ENCODE peak calls at places on chromosomes 16 and 17, in six cellular contexts. K is prostate gland, U is A549, L is ovary, S is tibial nerve, N is adrenal gland. I is an unnamed sample.

GRCh38 chr17:47310186-47310733 is 13.5 kb upstream of the EFCAB13 start:
- DNase-seq in N (no peak), S (no peak), K (no peak), U (no peak), L (no peak), I (no peak)

GRCh38 chr17:42153919-42154491 is 784 bp downstream of the RAB5C start:
- DNase-seq in L (no peak), K (no peak), U (no peak), S (no peak), N (no peak), I (no peak)

GRCh38 chr17:17890773-17891759 is 54.3 kb upstream of the SREBF1 start:
- DNase-seq in N (peak; percentile 89), K (no peak), L (no peak), U (peak; percentile 88), S (peak; percentile 41), I (no peak)

GRCh38 chr17:47995241-47995935 is 24.5 kb downstream of the CDK5RAP3 start:
- DNase-seq in N (no peak), L (no peak), K (no peak), U (no peak), S (no peak), I (no peak)

GRCh38 chr17:73901661-73902415 is 257.6 kb upstream of the SDK2 start:
- DNase-seq in N (peak; percentile 56), K (peak; percentile 48), L (no peak), U (no peak), S (peak; percentile 21), I (no peak)

GRCh38 chr17:73536700-73537680 is 107.3 kb downstream of the SDK2 start:
- DNase-seq in L (no peak), K (no peak), N (no peak), S (no peak), U (no peak), I (no peak)

GRCh38 chr17:77688369-77688768 is 270.1 kb upstream of the TNRC6C start:
- DNase-seq in K (no peak), S (no peak), L (no peak), N (peak; percentile 5), U (no peak), I (no peak)

GRCh38 chr16:11737678-11738077 is 5.0 kb downstream of the TXNDC11 start:
- DNase-seq in L (no peak), N (no peak), S (no peak), K (no peak), U (no peak), I (no peak)

GRCh38 chr16:3038256-3038655 is 1.5 kb upstream of the BICDL2 start:
- DNase-seq in S (no peak), U (no peak), N (no peak), L (no peak), K (peak; percentile 74), I (peak; percentile 84)

GRCh38 chr17:45812102-45812501 is 28.0 kb downstream of the CRHR1 start:
- DNase-seq in L (no peak), N (no peak), S (no peak), U (peak; percentile 64), K (no peak), I (no peak)

GRCh38 chr17:57605734-57606105 is 139.4 kb downstream of the CCDC182 start:
- DNase-seq in U (no peak), K (no peak), L (no peak), S (no peak), N (no peak), I (no peak)

GRCh38 chr16:1812732-1813163 is 13.9 kb downstream of the HAGH start:
- DNase-seq in U (peak; percentile 80), N (peak; percentile 80), L (peak; percentile 73), K (peak; percentile 84), S (no peak), I (peak; percentile 58)

GRCh38 chr16:53789159-53789558 is 85.2 kb downstream of the FTO start:
- DNase-seq in K (no peak), L (no peak), N (no peak), U (no peak), S (no peak), I (no peak)

GRCh38 chr17:71399649-71400048 is 721.2 kb upstream of the SOX9 start:
- DNase-seq in N (no peak), K (no peak), L (no peak), U (no peak), S (no peak), I (no peak)

GRCh38 chr16:27246439-27246838 is 22.1 kb downstream of the NSMCE1 start:
- DNase-seq in N (peak; percentile 53), K (no peak), S (no peak), L (no peak), U (no peak), I (no peak)

GRCh38 chr17:58506354-58507080 is 7.9 kb downstream of the MTMR4 start:
- DNase-seq in K (no peak), S (no peak), U (no peak), L (no peak), N (peak; percentile 39), I (no peak)

GRCh38 chr17:77182205-77182604 is 41.4 kb downstream of the SEC14L1 start:
- DNase-seq in N (peak; percentile 42), U (no peak), L (no peak), K (no peak), S (no peak), I (no peak)

GRCh38 chr16:75702247-75702646 is 986 bp upstream of the DUXB start:
- DNase-seq in L (no peak), N (no peak), S (no peak), U (no peak), K (no peak), I (no peak)

DNA sequence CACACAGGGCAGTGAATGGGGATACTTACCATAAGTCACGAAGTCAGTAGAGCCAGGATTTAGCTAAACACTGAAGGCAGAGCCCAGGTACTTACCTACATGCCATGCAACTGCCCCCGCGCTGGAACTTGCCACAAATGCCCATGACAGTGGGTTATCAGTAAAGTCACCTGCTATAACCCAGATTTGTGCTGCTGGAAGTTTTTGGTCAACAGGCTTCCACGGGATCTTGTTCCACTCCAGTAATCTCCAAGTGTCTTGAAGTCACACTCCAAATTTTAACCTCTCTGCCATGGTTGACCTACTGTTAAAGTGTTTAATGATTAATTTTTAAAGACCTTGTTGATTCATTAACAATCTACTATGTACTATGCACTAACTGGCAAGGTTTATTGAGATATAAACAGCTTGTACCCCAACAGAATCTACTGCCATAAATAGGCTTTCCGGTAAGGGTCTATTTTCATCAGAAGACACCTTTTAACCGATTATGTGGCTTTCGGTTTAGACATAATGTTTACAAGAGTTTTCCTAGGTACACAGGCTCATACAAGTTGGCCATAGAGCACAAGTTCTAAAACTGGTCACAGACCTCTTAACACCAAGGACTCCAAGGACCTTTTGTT is 6.3 kb upstream of the SLC5A11 start:
- DNase-seq in S (no peak), U (no peak), K (no peak), N (peak; percentile 30), L (no peak), I (no peak)
- H3K27ac ChIP-seq in S (peak overlapping the region; percentile 0), U (peak overlapping the region; percentile 85), K (no peak overlapping the region), N (no peak overlapping the region), L (no peak overlapping the region), I (no peak overlapping the region)

DNA sequence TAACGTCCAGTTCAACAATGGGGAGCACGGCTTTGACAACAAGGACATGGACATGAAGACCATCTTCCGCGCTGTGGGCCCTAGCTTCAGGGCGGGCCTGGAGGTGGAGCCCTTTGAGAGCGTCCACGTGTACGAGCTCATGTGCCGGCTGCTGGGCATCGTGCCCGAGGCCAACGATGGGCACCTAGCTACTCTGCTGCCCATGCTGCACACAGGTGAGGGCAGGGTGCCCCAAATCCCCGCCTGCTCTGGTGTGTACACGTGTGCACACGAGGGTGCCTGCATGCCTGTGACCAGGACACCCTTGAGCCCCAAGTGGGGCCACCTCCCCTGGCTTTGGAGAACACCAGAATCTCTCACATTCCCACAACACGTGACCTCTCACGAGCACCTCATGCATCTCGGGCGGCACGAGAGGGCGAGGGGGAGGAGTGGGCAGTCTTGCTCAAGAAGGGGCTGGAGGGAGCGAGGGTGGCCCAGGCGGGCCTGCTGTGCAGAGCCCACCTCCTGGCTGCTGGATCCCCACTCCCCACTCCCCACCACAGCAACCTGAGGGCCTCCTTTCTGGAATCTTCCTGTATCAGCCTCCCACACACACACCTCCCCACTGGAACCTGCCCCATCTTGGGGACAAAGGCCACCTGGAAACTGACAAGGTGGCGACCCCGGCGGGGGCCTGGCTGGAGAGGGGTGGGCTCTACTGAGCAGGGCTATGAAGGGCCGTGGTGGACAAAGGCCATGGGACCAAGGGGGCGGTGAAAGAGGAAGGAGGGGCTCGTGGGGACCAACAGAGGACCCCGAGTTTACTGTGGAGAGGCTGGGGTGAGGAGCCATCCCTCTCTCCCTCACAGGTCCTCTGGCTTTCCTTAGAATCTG is 6.5 kb downstream of the ENPP7 start:
- DNase-seq in N (no peak), U (no peak), S (no peak), K (no peak), L (no peak), I (no peak)
- TF ChIP-seq POLR2A in N (no peak), U (no peak), S (no peak), K (no peak), L (no peak), I (no peak)

GRCh38 chr16:84637709-84638108 is 10.6 kb upstream of the KLHL36 start:
- DNase-seq in S (no peak), N (no peak), K (no peak), L (no peak), U (no peak), I (no peak)

GRCh38 chr16:84641643-84642358 is 6.5 kb upstream of the KLHL36 start:
- DNase-seq in L (no peak), K (no peak), U (no peak), N (no peak), S (no peak), I (no peak)

GRCh38 chr16:84638195-84638806 is 10.0 kb upstream of the KLHL36 start:
- DNase-seq in N (no peak), S (no peak), U (no peak), K (no peak), L (no peak), I (no peak)

GRCh38 chr16:84643180-84643583 is 5.1 kb upstream of the KLHL36 start:
- DNase-seq in U (no peak), S (peak; percentile 81), N (peak; percentile 91), K (peak; percentile 77), L (peak; percentile 89), I (no peak)

DNA sequence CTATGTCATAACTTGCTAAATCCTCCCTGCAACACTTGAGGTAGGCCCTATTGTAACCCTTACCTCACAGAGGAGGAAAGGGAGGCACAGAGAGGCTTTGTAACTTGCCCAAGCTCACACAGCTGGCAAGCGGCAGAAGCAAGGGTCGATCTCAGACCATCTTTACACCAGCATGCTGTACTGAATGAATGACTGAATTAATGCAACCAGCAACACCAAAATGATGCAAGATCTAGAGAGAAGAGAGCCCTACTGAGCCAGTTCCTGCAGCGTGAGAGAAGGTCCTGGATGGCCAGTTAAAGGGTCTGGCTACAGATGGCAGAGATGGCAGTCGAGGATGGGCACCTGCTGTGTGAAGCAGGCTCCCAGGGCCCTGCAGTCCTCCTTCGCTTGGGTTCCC is 8.2 kb upstream of the KLHL36 start:
- DNase-seq in K (no peak), U (no peak), S (no peak), L (no peak), N (no peak), I (no peak)
- H3K4me1 ChIP-seq in K (no peaks in the 10 kb centered on the region), U (no peaks in the 10 kb centered on the region), S (no peaks in the 10 kb centered on the region), L (peaks cover 9% of the 10 kb centered on the region), N (peaks cover 26% of the 10 kb centered on the region), I (no peaks in the 10 kb centered on the region)

DNA sequence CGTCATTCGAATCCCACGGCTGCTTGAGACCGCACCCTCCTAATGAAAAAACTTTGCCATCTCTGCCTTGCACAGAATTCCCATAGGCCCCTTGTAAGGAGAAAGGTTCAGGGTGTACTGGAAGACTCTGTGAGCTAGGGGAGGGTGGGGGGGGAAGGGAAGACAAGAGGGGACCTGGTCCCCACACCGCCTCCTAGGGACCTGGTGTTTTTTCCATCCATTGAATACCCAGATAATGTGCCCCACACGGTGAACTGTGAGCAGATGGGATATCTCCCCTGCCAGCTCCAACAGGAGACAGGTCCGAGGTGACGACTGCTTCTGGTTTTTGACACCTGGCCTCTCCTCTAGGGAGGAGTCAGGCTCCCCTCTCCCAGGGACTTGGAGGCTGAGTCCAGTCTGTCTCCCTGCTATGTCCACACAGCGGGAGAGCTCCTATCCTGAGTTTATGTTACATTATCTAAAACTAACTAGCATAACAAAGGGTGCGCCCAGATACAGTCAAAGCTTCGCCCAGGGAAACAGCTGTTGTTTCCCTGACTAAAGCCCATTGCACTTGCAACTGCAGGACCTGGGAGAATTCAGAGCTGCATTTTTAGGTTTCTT is 1.8 kb downstream of the MARVELD3 start:
- DNase-seq in U (no peak), K (no peak), N (no peak), S (no peak), L (no peak), I (no peak)
- H3K27ac ChIP-seq in U (no peak overlapping the region), K (no peak overlapping the region), N (no peak overlapping the region), S (no peak overlapping the region), L (no peak overlapping the region), I (no peak overlapping the region)

I was measured in breast epithelium.